ENCODE peak calls at places on chromosomes 13 and 19, in ten cellular contexts. V, K, Z, J, O, E, R, X, P and A are unnamed samples.

GRCh38 chr13:60645552-60646138 is 248.6 kb downstream of the TDRD3 start:
- DNase-seq in O (no peak), X (no peak), E (no peak), K (no peak), R (no peak), P (no peak), V (no peak), J (no peak), Z (no peak), A (no peak)

GRCh38 chr13:91154553-91154952 is 192.9 kb upstream of the MIR17HG start:
- DNase-seq in V (no peak), J (no peak), R (no peak), E (no peak), O (no peak), Z (no peak), K (no peak), X (no peak), P (no peak), A (no peak)

GRCh38 chr13:34886987-34887386 is 55.1 kb upstream of the NBEA start:
- DNase-seq in K (no peak), E (no peak), X (no peak), O (no peak), P (no peak), J (no peak), R (no peak), Z (no peak), V (no peak), A (no peak)

GRCh38 chr13:21911916-21912315 is 241.0 kb downstream of the FGF9 start:
- DNase-seq in K (no peak), O (no peak), J (no peak), R (no peak), X (no peak), Z (no peak), P (no peak), V (no peak), E (no peak), A (no peak)

GRCh38 chr19:53980553-53981407 is 10.7 kb upstream of the CACNG6 start:
- DNase-seq in V (no peak), O (no peak), R (no peak), K (no peak), Z (no peak), P (no peak), X (peak; percentile 74), J (no peak), E (no peak), A (no peak)

GRCh38 chr19:3604987-3605343 is 1.7 kb downstream of the TBXA2R start:
- DNase-seq in J (no peak), X (no peak), P (no peak), K (peak; percentile 81), E (no peak), Z (no peak), O (peak; percentile 54), V (no peak), R (no peak), A (no peak)

GRCh38 chr19:43564800-43565199 is 10.5 kb downstream of the XRCC1 start:
- DNase-seq in V (no peak), Z (no peak), J (no peak), O (no peak), K (no peak), R (no peak), P (no peak), X (no peak), E (no peak), A (no peak)

GRCh38 chr13:71499944-71500514 is 367.0 kb downstream of the DACH1 start:
- DNase-seq in E (no peak), O (no peak), R (no peak), X (no peak), V (no peak), Z (no peak), J (no peak), K (no peak), P (no peak), A (no peak)

GRCh38 chr13:111359237-111359915 is 38.9 kb downstream of the TEX29 start:
- DNase-seq in P (no peak), O (no peak), X (no peak), R (no peak), E (no peak), Z (no peak), V (no peak), J (no peak), K (no peak), A (no peak)

GRCh38 chr19:15293751-15294505 is 38.4 kb downstream of the BRD4 start:
- DNase-seq in E (no peak), O (no peak), J (no peak), V (no peak), X (no peak), Z (no peak), K (no peak), R (no peak), P (no peak), A (peak; percentile 49)

GRCh38 chr19:34479396-34479795 is 2.2 kb upstream of the WTIP start:
- DNase-seq in K (no peak), V (no peak), R (no peak), X (no peak), E (no peak), Z (peak; percentile 56), O (no peak), J (no peak), P (no peak), A (no peak)

GRCh38 chr13:100491164-100491847 is 97.3 kb downstream of the GGACT start:
- DNase-seq in O (no peak), J (no peak), Z (no peak), K (no peak), R (no peak), E (no peak), V (no peak), P (no peak), X (peak; percentile 61), A (no peak)

GRCh38 chr13:99315186-99315585 is 8.0 kb upstream of the GPR183 start:
- DNase-seq in E (no peak), K (no peak), V (no peak), X (no peak), Z (no peak), R (no peak), P (no peak), O (no peak), J (no peak), A (no peak)
- H3K4me3 ChIP-seq in E (no peak overlapping the region), K (peak overlapping the region; percentile 6), V (no peak overlapping the region), X (no peak overlapping the region), Z (no peak overlapping the region), R (no peak overlapping the region), P (no peak overlapping the region), O (peak overlapping the region; percentile 47), J (no peak overlapping the region), A (no peak overlapping the region)

GRCh38 chr13:99355267-99356215 is 48.3 kb upstream of the GPR183 start:
- DNase-seq in J (no peak), Z (no peak), X (peak; percentile 30), P (no peak), R (no peak), E (no peak), V (no peak), K (no peak), O (no peak), A (no peak)

GRCh38 chr13:99353836-99354235 is 46.6 kb upstream of the GPR183 start:
- DNase-seq in O (no peak), R (no peak), K (no peak), X (no peak), E (no peak), V (no peak), P (no peak), Z (no peak), J (no peak), A (no peak)

GRCh38 chr13:99356216-99357089 is 49.3 kb upstream of the GPR183 start:
- DNase-seq in R (peak; percentile 87), E (no peak), V (no peak), O (peak; percentile 94), X (peak; percentile 60), Z (peak; percentile 71), J (no peak), K (peak; percentile 75), P (peak; percentile 45), A (no peak)

GRCh38 chr13:99352351-99353271 is 45.4 kb upstream of the GPR183 start:
- DNase-seq in E (no peak), V (no peak), O (peak; percentile 68), X (no peak), P (no peak), J (no peak), Z (no peak), K (no peak), R (no peak), A (no peak)

DNA sequence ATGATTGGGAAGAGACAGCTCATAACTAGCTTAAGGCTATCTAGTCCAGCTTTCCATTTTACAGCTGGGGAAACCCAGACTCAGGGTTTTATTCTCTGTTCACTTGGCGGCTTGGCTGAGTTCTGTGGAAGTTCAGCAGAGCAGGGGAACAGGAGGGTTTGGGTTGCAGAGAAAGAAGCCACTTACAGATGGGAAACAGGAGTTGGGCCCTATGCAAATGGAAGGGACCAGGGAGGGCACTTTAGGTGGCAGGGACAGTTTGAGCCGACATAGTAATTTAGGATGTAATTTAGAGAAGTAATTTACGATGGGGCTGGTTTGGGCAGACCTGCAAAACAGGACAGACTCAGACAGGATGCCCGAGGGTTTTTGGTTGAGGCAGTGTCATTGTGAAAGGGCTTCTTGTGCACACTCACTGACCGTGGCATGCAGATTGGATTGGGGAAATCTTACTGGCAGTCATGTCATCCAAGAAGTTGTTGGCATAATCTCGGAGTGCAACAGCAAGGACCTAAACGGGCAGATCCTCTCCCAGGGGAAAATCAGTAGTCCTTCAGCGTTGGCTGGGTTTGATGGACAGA is 47.3 kb upstream of the GPR183 start:
- DNase-seq in O (no peak), K (no peak), R (peak; percentile 71), Z (no peak), E (no peak), J (peak; percentile 24), P (no peak), X (no peak), V (no peak), A (no peak)
- H3K4me1 ChIP-seq in O (peaks cover 86% of the 10 kb centered on the region), K (peaks cover 94% of the 10 kb centered on the region), R (peaks cover 25% of the 10 kb centered on the region), Z (no peaks in the 10 kb centered on the region), E (no peaks in the 10 kb centered on the region), J (no peaks in the 10 kb centered on the region), P (peaks cover 6% of the 10 kb centered on the region), X (no peaks in the 10 kb centered on the region), V (no peaks in the 10 kb centered on the region), A (no peaks in the 10 kb centered on the region)

DNA sequence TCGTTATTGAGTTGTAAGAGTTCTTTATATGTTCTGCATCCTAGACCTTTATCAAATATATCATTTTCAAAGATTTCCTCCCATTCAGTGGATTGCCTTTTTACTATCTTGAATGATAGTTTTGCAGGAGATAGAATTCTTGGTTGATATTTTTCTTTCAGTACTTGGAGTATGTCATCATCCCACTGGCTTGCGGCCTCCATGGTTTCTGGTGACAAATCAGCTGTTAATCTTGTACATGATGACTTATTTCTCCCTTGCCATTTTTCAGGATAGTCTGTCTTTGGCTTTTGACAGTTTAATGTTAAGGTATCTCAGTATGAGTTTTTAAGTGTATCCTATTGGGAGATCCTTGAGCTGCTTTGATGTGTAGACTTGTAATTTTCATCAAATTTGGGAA is 8.5 kb downstream of the ZNF557 start:
- DNase-seq in P (no peak), Z (no peak), E (no peak), J (no peak), K (no peak), R (no peak), X (no peak), V (no peak), O (peak; percentile 25), A (no peak)
- H3K36me3 ChIP-seq in P (peaks cover 97% of the 10 kb centered on the region), Z (peaks cover 100% of the 10 kb centered on the region), E (peaks cover 48% of the 10 kb centered on the region), J (peaks cover 70% of the 10 kb centered on the region), K (peaks cover 88% of the 10 kb centered on the region), R (peaks cover 21% of the 10 kb centered on the region), X (peaks cover 99% of the 10 kb centered on the region), V (peaks cover 79% of the 10 kb centered on the region), O (peaks cover 98% of the 10 kb centered on the region), A (peaks cover 80% of the 10 kb centered on the region)

GRCh38 chr13:48593551-48593950 is 60.2 kb upstream of the CYSLTR2 start:
- DNase-seq in K (no peak), E (no peak), P (no peak), J (no peak), V (no peak), R (no peak), Z (no peak), X (no peak), O (no peak), A (no peak)
- H3K4me3 ChIP-seq in K (no peak overlapping the region), E (no peak overlapping the region), P (no peak overlapping the region), J (no peak overlapping the region), V (no peak overlapping the region), R (no peak overlapping the region), Z (no peak overlapping the region), X (no peak overlapping the region), O (no peak overlapping the region), A (no peak overlapping the region)